ENCODE peak calls at places on chromosome X, in five cellular contexts. E, K, R, U and C are unnamed samples.

GRCh38 chrX:11040405-11040804 is 70.7 kb upstream of the HCCS start:
- DNase-seq in E (no peak), K (no peak), R (no peak), U (no peak), C (no peak)

GRCh38 chrX:110462957-110463356 is 104.3 kb downstream of the RTL9 start:
- DNase-seq in E (no peak), K (no peak), R (no peak), U (no peak), C (no peak)

GRCh38 chrX:3733043-3733430 is 19.6 kb upstream of the PRKX start:
- DNase-seq in E (no peak), K (no peak), R (no peak), U (no peak), C (no peak)

GRCh38 chrX:121746105-121746504 is 698.7 kb downstream of the GLUD2 start:
- DNase-seq in E (no peak), K (no peak), R (no peak), U (no peak), C (no peak)

GRCh38 chrX:151970661-151971060 is 3.8 kb downstream of the GABRE start:
- DNase-seq in E (no peak), K (peak), R (no peak), U (no peak), C (no peak)

GRCh38 chrX:18424482-18425198 is 768 bp upstream of the CDKL5 start:
- DNase-seq in E (no peak), K (no peak), R (no peak), U (no peak), C (no peak)

GRCh38 chrX:10235851-10236250 is 79.1 kb downstream of the CLCN4 start:
- DNase-seq in E (no peak), K (peak), R (no peak), U (no peak), C (no peak)

GRCh38 chrX:87299563-87300160 is 217.9 kb upstream of the KLHL4 start:
- DNase-seq in E (peak), K (peak), R (no peak), U (no peak), C (no peak)

GRCh38 chrX:40130207-40130606 is 32.4 kb upstream of the BCOR start:
- DNase-seq in E (no peak), K (no peak), R (peak), U (no peak), C (no peak)

GRCh38 chrX:40076750-40077149 is 21.0 kb downstream of the BCOR start:
- DNase-seq in E (no peak), K (no peak), R (no peak), U (no peak), C (no peak)

GRCh38 chrX:97389761-97390192 is 506.1 kb downstream of the RPA4 start:
- DNase-seq in E (no peak), K (no peak), R (peak), U (no peak), C (no peak)

GRCh38 chrX:72644946-72645345 is 69.2 kb downstream of the PHKA1 start:
- DNase-seq in E (no peak), K (no peak), R (no peak), U (no peak), C (no peak)

GRCh38 chrX:37425370-37425769 is 76.2 kb downstream of the PRRG1 start:
- DNase-seq in E (no peak), K (no peak), R (no peak), U (no peak), C (no peak)

GRCh38 chrX:65688403-65688881 is 21.0 kb downstream of the MSN start:
- DNase-seq in E (no peak), K (no peak), R (no peak), U (no peak), C (peak)

GRCh38 chrX:12894074-12894691 is 12.2 kb upstream of the TLR8 start:
- DNase-seq in E (peak), K (peak), R (peak), U (no peak), C (no peak)

GRCh38 chrX:81377329-81377728 is 175.4 kb downstream of the SH3BGRL start:
- DNase-seq in E (peak), K (peak), R (no peak), U (no peak), C (no peak)

GRCh38 chrX:110081740-110082139 is 78.8 kb downstream of the TMEM164 start:
- DNase-seq in E (no peak), K (no peak), R (no peak), U (no peak), C (no peak)

GRCh38 chrX:100408643-100409315 is 1.3 kb downstream of the PCDH19 start:
- DNase-seq in E (no peak), K (no peak), R (no peak), U (peak), C (no peak)

GRCh38 chrX:8919801-8920200 is 114.1 kb downstream of the FAM9B start:
- DNase-seq in E (no peak), K (no peak), R (no peak), U (no peak), C (no peak)

GRCh38 chrX:19225906-19226305 is 103.6 kb upstream of the ADGRG2 start:
- DNase-seq in E (no peak), K (no peak), R (no peak), U (no peak), C (no peak)

GRCh38 chrX:134623293-134624045 is 34.8 kb downstream of the PLAC1 start:
- DNase-seq in E (no peak), K (no peak), R (no peak), U (no peak), C (no peak)

GRCh38 chrX:44012484-44013096 is 39.4 kb upstream of the NDP start:
- DNase-seq in E (no peak), K (no peak), R (peak), U (no peak), C (no peak)

GRCh38 chrX:723781-724180 is 93.2 kb downstream of the SHOX start:
- DNase-seq in E (no peak), K (no peak), R (no peak), U (no peak), C (no peak)

GRCh38 chrX:152640039-152640818 is 2.5 kb downstream of the GABRQ start:
- DNase-seq in E (peak), K (no peak), R (no peak), U (no peak), C (no peak)

GRCh38 chrX:1807301-1807731 is 192.5 kb downstream of the ASMT start:
- DNase-seq in E (no peak), K (no peak), R (no peak), U (peak), C (no peak)

GRCh38 chrX:34778961-34779360 is 121.9 kb upstream of the TMEM47 start:
- DNase-seq in E (no peak), K (no peak), R (no peak), U (no peak), C (no peak)

GRCh38 chrX:9343971-9344370 is 120.9 kb upstream of the TBL1X start:
- DNase-seq in E (peak), K (no peak), R (no peak), U (no peak), C (no peak)

GRCh38 chrX:132954323-132954722 is 4.1 kb downstream of the HS6ST2 start:
- DNase-seq in E (no peak), K (no peak), R (no peak), U (no peak), C (no peak)

DNA sequence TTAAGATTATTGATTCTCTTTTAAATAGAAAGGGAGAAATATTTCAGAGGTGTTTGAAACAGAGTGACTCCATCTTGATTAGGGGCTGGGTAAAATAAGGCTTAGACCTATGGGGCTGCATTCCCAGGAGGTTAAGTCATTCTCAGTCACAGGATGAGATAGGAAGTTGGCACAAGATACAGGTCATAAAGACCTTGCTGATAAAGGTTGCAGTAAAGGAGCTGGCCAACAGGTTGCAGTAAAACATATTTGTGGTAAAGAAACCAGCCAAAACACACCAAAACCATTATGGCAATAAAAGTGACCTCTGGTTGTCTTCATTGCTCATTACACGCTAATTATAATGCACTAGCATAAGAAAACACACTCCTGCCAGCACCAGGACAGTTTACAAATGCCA is 165.0 kb downstream of the SPIN4 start:
- DNase-seq in E (no peak), K (no peak), R (peak), U (no peak), C (no peak)
- TF ChIP-seq CEBPB in E (no peak), K (no peak), R (peak), U (no peak), C (no peak)

GRCh38 chrX:51837451-51837850 is 56.0 kb upstream of the MAGED1 start:
- DNase-seq in E (no peak), K (no peak), R (no peak), U (no peak), C (no peak)
- H3K4me2 ChIP-seq in E (no peak), K (no peak), R (no peak), U (no peak), C (no peak)

GRCh38 chrX:150456466-150456865 is 93.3 kb downstream of the MAMLD1 start:
- DNase-seq in E (peak), K (peak), R (no peak), U (no peak), C (no peak)

GRCh38 chrX:150454083-150454482 is 91.0 kb downstream of the MAMLD1 start:
- DNase-seq in E (no peak), K (no peak), R (no peak), U (no peak), C (no peak)

GRCh38 chrX:150456941-150457340 is 93.8 kb downstream of the MAMLD1 start:
- DNase-seq in E (no peak), K (no peak), R (no peak), U (no peak), C (no peak)

GRCh38 chrX:150455220-150455618 is 92.1 kb downstream of the MAMLD1 start:
- DNase-seq in E (no peak), K (no peak), R (no peak), U (no peak), C (no peak)

GRCh38 chrX:150454508-150455219 is 91.5 kb downstream of the MAMLD1 start:
- DNase-seq in E (no peak), K (no peak), R (no peak), U (no peak), C (no peak)
- TF ChIP-seq YY1 in E (no peak), K (no peak), R (no peak), U (no peak), C (no peak)

GRCh38 chrX:130120321-130120731 is 10.0 kb upstream of the ELF4 start:
- DNase-seq in E (no peak), K (no peak), R (no peak), U (no peak), C (no peak)
- TF ChIP-seq CEBPB in E (no peak), K (no peak), R (no peak), U (no peak), C (no peak)

GRCh38 chrX:53438832-53439230 is 4.7 kb upstream of the HSD17B10 start:
- DNase-seq in E (no peak), K (no peak), R (no peak), U (no peak), C (no peak)

GRCh38 chrX:53440101-53440500 is 5.9 kb upstream of the HSD17B10 start:
- DNase-seq in E (no peak), K (no peak), R (no peak), U (no peak), C (no peak)

GRCh38 chrX:53442322-53442631 is 8.1 kb upstream of the HSD17B10 start:
- DNase-seq in E (no peak), K (no peak), R (no peak), U (no peak), C (no peak)

GRCh38 chrX:53440631-53441517 is 6.7 kb upstream of the HSD17B10 start:
- DNase-seq in E (no peak), K (peak), R (no peak), U (peak), C (no peak)

GRCh38 chrX:53441531-53442321 is 7.6 kb upstream of the HSD17B10 start:
- DNase-seq in E (no peak), K (peak), R (peak), U (peak), C (peak)
- H3K4me2 ChIP-seq in E (no peak), K (peak), R (peak), U (peak), C (peak)

GRCh38 chrX:104567506-104567905 is 1.5 kb downstream of the IL1RAPL2 start:
- DNase-seq in E (no peak), K (no peak), R (no peak), U (no peak), C (no peak)

GRCh38 chrX:104566921-104567501 is 1.0 kb downstream of the IL1RAPL2 start:
- DNase-seq in E (no peak), K (no peak), R (no peak), U (peak), C (no peak)

GRCh38 chrX:104564335-104564734 is 1.7 kb upstream of the IL1RAPL2 start:
- DNase-seq in E (no peak), K (no peak), R (no peak), U (no peak), C (no peak)

GRCh38 chrX:104564921-104565703 is 887 bp upstream of the IL1RAPL2 start:
- DNase-seq in E (no peak), K (no peak), R (no peak), U (no peak), C (no peak)

DNA sequence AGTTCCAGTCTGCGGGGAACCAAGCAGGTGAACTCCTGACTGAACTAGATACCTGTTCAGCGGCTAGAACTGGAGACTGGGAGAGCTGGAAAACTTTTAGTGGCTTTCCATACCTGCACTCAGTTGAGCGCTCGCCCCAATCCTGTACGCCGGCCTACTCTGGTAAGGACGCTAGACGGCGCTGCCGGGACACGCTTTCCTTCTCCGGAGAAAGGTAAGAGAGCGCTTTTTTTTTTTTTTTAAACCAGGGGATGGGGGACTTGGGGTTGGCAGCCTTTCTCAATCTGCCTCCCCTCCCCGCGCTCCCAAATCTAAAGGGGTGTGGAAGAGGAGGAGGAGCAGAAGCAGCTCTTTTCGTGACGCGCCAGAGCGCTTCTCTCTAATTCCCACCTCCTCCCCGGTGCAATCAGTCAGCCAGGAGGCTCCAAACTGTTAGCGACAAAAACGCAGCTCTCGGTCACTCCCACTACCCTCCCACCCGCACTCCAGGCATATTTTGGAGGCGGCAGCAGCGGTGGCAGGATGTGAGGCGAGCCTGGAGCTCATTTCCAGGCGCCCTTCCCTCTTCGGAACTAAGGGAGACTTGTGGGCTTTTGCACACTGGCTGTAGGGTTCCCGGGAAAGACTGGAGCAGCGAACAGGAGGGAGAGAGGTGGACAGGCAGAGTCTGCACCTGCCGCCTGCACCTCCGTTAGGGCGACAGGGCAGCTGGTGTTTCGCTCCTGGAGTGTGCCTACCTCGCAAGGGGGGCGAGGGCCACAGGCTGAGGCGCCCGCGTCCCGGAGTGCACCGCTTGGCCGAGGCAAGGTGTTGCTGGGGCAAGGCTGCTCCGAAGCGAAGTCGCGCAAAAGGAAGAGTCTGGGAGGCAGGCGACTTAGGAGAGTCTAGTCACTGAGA is at the start of gene IL1RAPL2:
- DNase-seq in E (peak), K (peak), R (no peak), U (peak), C (no peak)
- TF ChIP-seq YY1 in E (no peak), K (no peak), R (no peak), U (no peak), C (no peak)